ENCODE peak calls at places on chromosomes 16 and 17, in ten cellular contexts. H is Peyer's patch; M is psoas muscle; R is small intestine; E is tibial nerve; Z is hepatocyte; G is heart left ventricle; D is mesendoderm; T is sigmoid colon; N is effector memory CD4-positive, alpha-beta T cell. K is an unnamed sample.

GRCh38 chr17:64019486-64020067 is 856 bp downstream of the ICAM2 start:
- DNase-seq in T (peak), H (peak), E (no peak), D (no peak), M (no peak), N (no peak), Z (no peak), R (no peak), G (no peak), K (no peak)

GRCh38 chr16:56257260-56257659 is 66.0 kb downstream of the GNAO1 start:
- DNase-seq in Z (peak), E (peak), T (peak), G (peak), R (no peak), D (no peak), M (peak), N (no peak), H (peak), K (peak)

GRCh38 chr17:63477471-63478440 is 895 bp downstream of the ACE start:
- DNase-seq in M (no peak), D (peak), E (no peak), N (no peak), Z (peak), R (peak), H (no peak), T (no peak), G (no peak), K (no peak)

GRCh38 chr17:44108440-44109311 is 14.8 kb downstream of the HDAC5 start:
- DNase-seq in R (no peak), Z (peak), H (peak), D (no peak), N (no peak), T (peak), E (peak), M (peak), G (peak), K (peak)

GRCh38 chr17:11899494-11899893 is 97.8 kb downstream of the ZNF18 start:
- DNase-seq in E (no peak), M (no peak), Z (no peak), T (peak), D (peak), R (no peak), N (no peak), H (no peak), G (no peak), K (no peak)

GRCh38 chr17:9218068-9218635 is 196.8 kb downstream of the NTN1 start:
- DNase-seq in H (no peak), E (no peak), T (no peak), Z (no peak), M (no peak), N (no peak), G (no peak), D (peak), R (no peak), K (no peak)

GRCh38 chr17:1438593-1439083 is 17.4 kb downstream of the CRK start:
- DNase-seq in M (no peak), N (no peak), Z (no peak), H (no peak), D (peak), E (no peak), T (no peak), R (no peak), G (no peak), K (no peak)

GRCh38 chr16:72819345-72819744 is 228.6 kb downstream of the ZFHX3 start:
- DNase-seq in N (no peak), M (no peak), G (no peak), T (no peak), D (no peak), R (no peak), E (no peak), Z (no peak), H (no peak), K (no peak)

GRCh38 chr17:73231363-73231762 is 30.3 kb downstream of the CPSF4L start:
- DNase-seq in N (no peak), Z (peak), T (no peak), M (no peak), D (peak), G (no peak), R (peak), H (no peak), E (no peak), K (no peak)

GRCh38 chr16:19389246-19389645 is 28.4 kb upstream of the TMC5 start:
- DNase-seq in R (peak), D (peak), E (no peak), N (no peak), M (no peak), Z (peak), T (no peak), H (peak), G (no peak), K (peak)

GRCh38 chr16:89334988-89335802 is 117.7 kb downstream of the ZNF778 start:
- DNase-seq in E (no peak), M (peak), N (no peak), Z (no peak), G (no peak), R (no peak), H (no peak), D (no peak), T (no peak), K (no peak)

GRCh38 chr17:63306855-63307254 is 139.3 kb downstream of the CYB561 start:
- DNase-seq in R (no peak), Z (no peak), M (no peak), G (no peak), H (no peak), N (no peak), D (no peak), E (no peak), T (no peak), K (no peak)

GRCh38 chr17:82076785-82077591 is 11.4 kb upstream of the DUS1L start:
- DNase-seq in M (peak), G (no peak), N (no peak), D (no peak), T (no peak), E (no peak), Z (no peak), R (no peak), H (no peak), K (no peak)

GRCh38 chr17:66611397-66611796 is 223.5 kb upstream of the CACNG5 start:
- DNase-seq in Z (no peak), R (no peak), G (no peak), T (no peak), D (no peak), N (no peak), E (no peak), H (no peak), M (no peak), K (no peak)

GRCh38 chr16:27929818-27930217 is 133.7 kb downstream of the GSG1L start:
- DNase-seq in N (no peak), E (no peak), T (no peak), Z (no peak), M (no peak), D (no peak), R (no peak), G (no peak), H (no peak), K (no peak)

GRCh38 chr16:12784076-12784475 is 19.6 kb downstream of the CPPED1 start:
- DNase-seq in T (no peak), N (no peak), R (no peak), D (no peak), H (no peak), G (no peak), M (no peak), E (no peak), Z (no peak), K (no peak)

GRCh38 chr16:4660454-4661007 is 32.8 kb upstream of the NUDT16L1 start:
- DNase-seq in Z (peak), E (no peak), M (no peak), R (peak), H (peak), T (no peak), G (peak), D (no peak), N (peak), K (peak)

GRCh38 chr16:4659363-4660353 is 33.7 kb upstream of the NUDT16L1 start:
- DNase-seq in N (no peak), E (no peak), T (no peak), G (no peak), H (no peak), M (no peak), Z (no peak), D (no peak), R (no peak), K (no peak)

GRCh38 chr16:4663756-4664465 is 29.5 kb upstream of the NUDT16L1 start:
- DNase-seq in N (no peak), H (peak), Z (no peak), D (no peak), E (no peak), R (peak), T (peak), M (peak), G (peak), K (no peak)

GRCh38 chr16:4664538-4665418 is 28.6 kb upstream of the NUDT16L1 start:
- DNase-seq in G (peak), E (no peak), Z (no peak), H (peak), N (peak), M (peak), D (peak), R (peak), T (no peak), K (peak)

DNA sequence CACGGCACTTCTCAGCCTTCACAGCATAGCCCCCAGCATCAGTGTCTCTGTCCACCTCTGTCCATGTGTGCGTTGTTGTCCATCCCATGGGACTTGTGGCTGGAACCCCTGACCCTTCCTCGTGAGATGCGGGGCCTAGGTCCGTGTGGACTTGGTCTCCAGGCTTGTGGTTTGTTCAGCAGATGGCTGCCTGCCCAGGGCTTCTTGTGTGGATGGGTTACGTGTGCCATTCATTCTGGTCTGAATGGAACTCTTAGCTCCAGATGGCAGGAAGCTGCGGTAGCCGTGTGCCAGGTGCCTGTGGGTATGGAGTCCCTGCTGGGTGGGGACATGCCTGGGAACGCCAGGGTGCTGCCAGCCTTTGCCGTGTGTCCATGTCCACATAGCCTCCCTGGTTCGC is 31.7 kb upstream of the NUDT16L1 start:
- DNase-seq in E (no peak), T (no peak), M (no peak), D (no peak), H (no peak), G (no peak), Z (no peak), R (no peak), N (no peak), K (no peak)
- H3K27ac ChIP-seq in E (peak), T (no peak), M (no peak), D (no peak), H (no peak), G (no peak), Z (no peak), R (no peak), N (peak), K (no peak)

DNA sequence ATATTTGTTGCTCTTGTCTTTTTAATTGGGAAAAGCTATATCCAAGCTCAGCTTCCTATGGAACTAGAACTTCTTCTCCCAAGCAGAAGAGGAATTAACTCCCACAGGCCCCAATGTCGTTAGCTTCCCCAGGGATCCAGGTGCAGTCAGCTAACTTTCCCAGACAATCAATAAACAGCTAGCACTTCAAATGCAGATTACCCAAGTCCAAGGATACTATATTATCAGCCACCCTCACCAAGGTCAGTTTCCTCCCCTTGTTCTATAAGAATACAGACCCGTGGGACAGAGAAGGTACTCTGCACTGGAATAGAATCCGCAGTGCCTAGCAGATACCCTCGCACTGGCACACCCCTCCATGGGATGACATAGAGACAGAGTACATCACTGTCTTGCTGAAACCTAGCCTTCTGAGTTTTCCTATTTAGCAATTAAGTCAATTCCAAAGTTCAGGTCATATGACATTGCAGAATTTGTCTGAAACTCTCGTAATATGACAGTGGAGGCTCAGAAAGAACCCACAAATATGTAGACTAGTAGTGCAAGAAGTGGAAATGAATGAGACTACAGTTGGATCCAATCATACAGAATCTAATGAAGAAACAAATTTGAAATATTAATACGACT is 39.9 kb upstream of the ABCA10 start:
- DNase-seq in G (no peak), T (no peak), N (no peak), M (no peak), Z (peak), R (no peak), D (no peak), E (no peak), H (no peak), K (no peak)
- H3K27ac ChIP-seq in G (no peak), T (no peak), N (no peak), M (peak), Z (peak), R (no peak), D (no peak), E (no peak), H (no peak), K (no peak)

GRCh38 chr16:52453661-52454060 is 93.3 kb downstream of the TOX3 start:
- DNase-seq in M (no peak), R (peak), T (no peak), N (no peak), Z (peak), G (no peak), E (no peak), D (no peak), H (no peak), K (no peak)

GRCh38 chr16:52460652-52461172 is 86.2 kb downstream of the TOX3 start:
- DNase-seq in R (no peak), Z (no peak), E (no peak), H (no peak), G (no peak), D (no peak), T (no peak), M (no peak), N (no peak), K (no peak)

GRCh38 chr16:52451971-52452421 is 94.9 kb downstream of the TOX3 start:
- DNase-seq in H (peak), E (no peak), R (peak), N (no peak), Z (peak), T (no peak), D (no peak), M (no peak), G (no peak), K (no peak)

GRCh38 chr16:52455549-52456277 is 91.2 kb downstream of the TOX3 start:
- DNase-seq in H (no peak), T (no peak), D (no peak), N (no peak), R (no peak), G (no peak), Z (no peak), M (no peak), E (no peak), K (no peak)

DNA sequence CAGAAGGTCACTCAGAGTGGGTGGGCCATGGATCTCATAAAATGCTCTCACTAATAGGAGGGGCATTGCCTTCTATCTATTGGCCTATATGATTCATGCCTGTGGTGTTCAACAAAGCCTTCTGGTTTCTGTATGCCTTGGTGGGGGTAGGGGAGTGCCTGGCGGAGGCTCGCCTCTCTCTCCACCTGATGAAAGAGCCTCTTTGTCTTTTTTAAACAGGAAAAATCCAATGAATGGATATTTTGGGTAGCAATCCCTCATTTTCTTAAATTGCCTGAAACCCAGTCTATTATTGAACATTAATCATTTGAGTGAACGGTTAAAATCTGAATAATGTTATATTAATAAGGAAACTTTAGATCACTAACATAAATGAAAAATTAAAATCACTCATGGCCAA is 90.6 kb downstream of the TOX3 start:
- DNase-seq in T (no peak), R (no peak), E (no peak), H (no peak), Z (peak), D (peak), M (no peak), G (no peak), N (no peak), K (no peak)
- H3K27ac ChIP-seq in T (no peak), R (no peak), E (no peak), H (no peak), Z (peak), D (no peak), M (no peak), G (no peak), N (no peak), K (no peak)

DNA sequence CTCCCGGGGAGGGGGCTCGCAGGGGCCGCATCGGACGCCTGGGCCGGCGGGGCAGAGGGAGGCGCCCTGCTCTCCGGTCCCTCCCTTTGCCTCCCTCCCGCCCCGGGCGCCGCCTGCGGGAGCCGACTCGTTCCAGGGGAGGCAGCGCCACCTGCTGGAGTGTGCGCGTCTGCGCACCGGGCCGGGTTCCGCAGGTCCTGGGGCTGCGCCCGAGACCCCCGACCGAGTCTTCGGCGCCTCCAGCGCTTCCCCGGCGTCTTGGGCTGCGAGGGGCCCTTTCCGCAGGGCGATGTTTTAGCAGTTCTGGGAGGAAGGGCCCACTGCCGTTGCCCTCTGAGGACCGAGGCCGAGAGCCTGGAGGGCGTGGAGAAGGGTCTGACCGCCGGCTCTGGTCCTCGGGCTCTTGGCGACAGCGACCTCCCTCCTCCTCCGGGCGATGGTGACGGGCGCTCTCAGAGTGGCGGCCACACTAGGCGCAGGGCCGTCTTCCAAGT is 106.3 kb downstream of the SEC14L1 start:
- DNase-seq in T (peak), Z (peak), E (peak), R (peak), M (peak), G (peak), D (peak), H (peak), N (peak), K (peak)
- H3K27ac ChIP-seq in T (peak), Z (no peak), E (peak), R (no peak), M (peak), G (peak), D (no peak), H (no peak), N (no peak), K (peak)